ENCODE peak calls at places on chromosomes 1 and 21, in six cellular contexts. Y, G, V, E, B and L are unnamed samples.

GRCh38 chr1:229271448-229272120 is 673 bp downstream of the RAB4A start:
- DNase-seq in Y (peak; percentile 66), G (peak; percentile 20), V (no peak), E (no peak), B (peak; percentile 38), L (peak; percentile 62)

GRCh38 chr21:36730291-36731281 is 31.7 kb downstream of the SIM2 start:
- DNase-seq in Y (no peak), G (no peak), V (no peak), E (no peak), B (no peak), L (no peak)

GRCh38 chr1:172686143-172686542 is 27.2 kb downstream of the FASLG start:
- DNase-seq in Y (no peak), G (no peak), V (no peak), E (no peak), B (no peak), L (no peak)

GRCh38 chr1:77031101-77031662 is 163.9 kb downstream of the ST6GALNAC5 start:
- DNase-seq in Y (no peak), G (no peak), V (peak; percentile 59), E (no peak), B (peak; percentile 73), L (no peak)

GRCh38 chr21:23452384-23453083 is 2154.7 kb downstream of the MRPL39 start:
- DNase-seq in Y (no peak), G (peak; percentile 23), V (no peak), E (no peak), B (no peak), L (no peak)

GRCh38 chr21:38811257-38811656 is 5.5 kb downstream of the ETS2 start:
- DNase-seq in Y (no peak), G (no peak), V (peak; percentile 79), E (no peak), B (peak; percentile 95), L (no peak)

GRCh38 chr1:5664081-5664480 is 328.1 kb downstream of the NPHP4 start:
- DNase-seq in Y (no peak), G (no peak), V (no peak), E (no peak), B (no peak), L (no peak)

GRCh38 chr1:181107711-181108110 is 19.2 kb downstream of the IER5 start:
- DNase-seq in Y (no peak), G (no peak), V (no peak), E (no peak), B (no peak), L (no peak)

GRCh38 chr1:177848577-177848976 is 121.3 kb downstream of the SEC16B start:
- DNase-seq in Y (no peak), G (no peak), V (no peak), E (no peak), B (peak; percentile 62), L (no peak)

GRCh38 chr1:222126052-222126451 is 384.2 kb upstream of the DUSP10 start:
- DNase-seq in Y (no peak), G (no peak), V (no peak), E (no peak), B (no peak), L (no peak)

GRCh38 chr21:33293811-33294216 is 27.6 kb downstream of the IL10RB start:
- DNase-seq in Y (peak; percentile 67), G (no peak), V (no peak), E (no peak), B (no peak), L (no peak)

GRCh38 chr1:115813735-115814134 is 27.2 kb downstream of the NHLH2 start:
- DNase-seq in Y (no peak), G (no peak), V (no peak), E (no peak), B (no peak), L (no peak)

GRCh38 chr1:209168204-209168603 is 415.3 kb upstream of the CAMK1G start:
- DNase-seq in Y (no peak), G (no peak), V (no peak), E (no peak), B (no peak), L (no peak)

GRCh38 chr1:3902546-3902945 is 2.5 kb upstream of the C1orf174 start:
- DNase-seq in Y (peak; percentile 73), G (no peak), V (no peak), E (no peak), B (no peak), L (no peak)

GRCh38 chr1:207084701-207085180 is 3.9 kb upstream of the C4BPB start:
- DNase-seq in Y (peak; percentile 75), G (peak; percentile 56), V (peak; percentile 59), E (no peak), B (peak; percentile 61), L (peak; percentile 11)

GRCh38 chr1:185200889-185201288 is 43.9 kb downstream of the SWT1 start:
- DNase-seq in Y (no peak), G (no peak), V (no peak), E (no peak), B (no peak), L (no peak)

GRCh38 chr1:153260473-153260979 is 1.0 kb downstream of the LORICRIN start:
- DNase-seq in Y (peak; percentile 19), G (no peak), V (no peak), E (no peak), B (no peak), L (no peak)

GRCh38 chr1:40740039-40740991 is 43.3 kb upstream of the KCNQ4 start:
- DNase-seq in Y (no peak), G (no peak), V (no peak), E (no peak), B (no peak), L (no peak)

GRCh38 chr1:205354259-205354904 is 2.3 kb downstream of the KLHDC8A start:
- DNase-seq in Y (peak; percentile 78), G (no peak), V (peak; percentile 79), E (no peak), B (peak; percentile 76), L (peak; percentile 44)

GRCh38 chr1:79198841-79199240 is 192.3 kb upstream of the ADGRL4 start:
- DNase-seq in Y (no peak), G (no peak), V (no peak), E (no peak), B (peak; percentile 61), L (no peak)

GRCh38 chr1:96569288-96569687 is 152.3 kb upstream of the PTBP2 start:
- DNase-seq in Y (no peak), G (no peak), V (no peak), E (no peak), B (no peak), L (no peak)

GRCh38 chr1:44500181-44501021 is 95.3 kb downstream of the RNF220 start:
- DNase-seq in Y (no peak), G (peak; percentile 64), V (peak; percentile 26), E (no peak), B (no peak), L (peak; percentile 82)

GRCh38 chr1:42427240-42427639 is 28.6 kb downstream of the ZMYND12 start:
- DNase-seq in Y (no peak), G (no peak), V (no peak), E (no peak), B (no peak), L (no peak)

GRCh38 chr21:16192900-16193299 is 463.1 kb downstream of the USP25 start:
- DNase-seq in Y (no peak), G (no peak), V (no peak), E (no peak), B (peak; percentile 20), L (no peak)

GRCh38 chr1:202835548-202836072 is 24.9 kb downstream of the PCAT6 start:
- DNase-seq in Y (peak; percentile 69), G (no peak), V (no peak), E (no peak), B (no peak), L (no peak)

GRCh38 chr21:37639756-37640155 is 273.2 kb downstream of the DYRK1A start:
- DNase-seq in Y (no peak), G (no peak), V (no peak), E (no peak), B (no peak), L (no peak)

GRCh38 chr1:68470388-68470970 is 20.7 kb upstream of the RPE65 start:
- DNase-seq in Y (peak; percentile 4), G (no peak), V (peak; percentile 25), E (no peak), B (peak; percentile 41), L (no peak)

GRCh38 chr1:206933333-206933945 is 11.7 kb upstream of the FCMR start:
- DNase-seq in Y (peak; percentile 70), G (no peak), V (no peak), E (peak; percentile 72), B (no peak), L (no peak)

GRCh38 chr1:53499257-53500183 is 40.3 kb downstream of the DMRTB1 start:
- DNase-seq in Y (no peak), G (no peak), V (no peak), E (no peak), B (no peak), L (no peak)

GRCh38 chr1:38613996-38614395 is 245.6 kb downstream of the RRAGC start:
- DNase-seq in Y (no peak), G (peak; percentile 87), V (no peak), E (no peak), B (no peak), L (no peak)

GRCh38 chr1:220121791-220122530 is 28.0 kb downstream of the IARS2 start:
- DNase-seq in Y (no peak), G (no peak), V (no peak), E (no peak), B (no peak), L (no peak)

DNA sequence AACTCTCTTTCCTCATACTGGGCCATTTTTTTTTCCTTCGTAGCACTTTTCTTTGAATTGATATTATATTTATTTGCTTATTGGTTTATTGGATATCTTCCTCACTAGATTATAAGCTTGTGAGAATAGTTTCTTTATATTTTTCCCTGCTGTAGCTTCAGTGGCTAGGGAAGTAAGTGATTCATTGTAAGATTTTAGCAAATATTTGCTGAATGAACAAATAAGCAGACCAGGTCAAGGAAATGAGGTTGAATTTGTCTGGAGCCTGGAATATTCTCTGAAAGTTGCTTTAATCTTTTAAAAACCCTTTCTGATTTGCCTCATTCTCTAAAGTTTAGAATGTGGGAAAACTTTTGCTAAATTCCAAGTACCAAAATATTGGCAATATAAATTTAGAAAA is 80.2 kb downstream of the RABGAP1L start:
- DNase-seq in Y (no peak), G (no peak), V (no peak), E (no peak), B (no peak), L (no peak)
- H3K27ac ChIP-seq in Y (no peak overlapping the region), G (no peak overlapping the region), V (no peak overlapping the region), E (no peak overlapping the region), B (no peak overlapping the region), L (no peak overlapping the region)

GRCh38 chr1:8448906-8449661 is 131.2 kb downstream of the SLC45A1 start:
- DNase-seq in Y (peak; percentile 14), G (no peak), V (no peak), E (no peak), B (peak; percentile 63), L (no peak)
- H3K27ac ChIP-seq in Y (no peak overlapping the region), G (no peak overlapping the region), V (peak overlapping the region; percentile 57), E (no peak overlapping the region), B (peak overlapping the region; percentile 97), L (peak overlapping the region; percentile 9)

GRCh38 chr1:39671793-39672550 is at the start of gene NT5C1A:
- DNase-seq in Y (peak; percentile 51), G (peak; percentile 31), V (no peak), E (peak; percentile 80), B (no peak), L (peak; percentile 36)
- H3K27ac ChIP-seq in Y (no peak within 1 kb of the TSS), G (no peak within 1 kb of the TSS), V (no peak within 1 kb of the TSS), E (peak within 1 kb of the TSS; percentile 56), B (no peak within 1 kb of the TSS), L (no peak within 1 kb of the TSS)

DNA sequence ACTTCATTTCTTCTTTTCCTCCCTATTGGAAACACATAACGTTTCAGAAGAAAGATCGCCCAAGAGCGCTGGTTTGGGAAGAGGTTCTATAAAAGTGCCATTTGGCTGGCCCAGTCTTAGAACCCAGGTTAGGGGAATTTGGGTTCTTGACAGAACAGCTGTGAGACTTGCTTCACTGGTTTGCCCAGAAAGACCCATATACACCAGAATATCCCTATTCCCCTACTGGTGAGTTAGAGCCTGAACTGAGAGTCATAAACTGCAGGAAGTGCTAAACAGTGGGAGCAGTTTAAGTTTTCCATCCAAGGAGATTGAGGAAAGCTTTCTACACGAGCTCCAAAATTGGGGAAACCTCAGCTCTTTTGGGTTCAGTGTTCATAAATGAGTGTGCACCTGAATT is 275.2 kb downstream of the VAV3 start:
- DNase-seq in Y (no peak), G (no peak), V (no peak), E (no peak), B (no peak), L (no peak)
- H3K27ac ChIP-seq in Y (no peak overlapping the region), G (no peak overlapping the region), V (no peak overlapping the region), E (no peak overlapping the region), B (no peak overlapping the region), L (no peak overlapping the region)